ENCODE peak calls at places on chromosome 12, in four cellular contexts. O is HCT116, C is HepG2, X is K562. K is an unnamed sample.

GRCh38 chr12:3102721-3103410 is 25.7 kb downstream of the TSPAN9 start:
- DNase-seq in O (no peak), C (no peak), X (no peak), K (no peak)

GRCh38 chr12:49870501-49871262 is 27.8 kb upstream of the BCDIN3D start:
- DNase-seq in O (no peak), C (no peak), X (no peak), K (no peak)

GRCh38 chr12:57540998-57541397 is 6.0 kb downstream of the DCTN2 start:
- DNase-seq in O (no peak), C (no peak), X (no peak), K (no peak)

GRCh38 chr12:124567035-124567672 is at the start of gene NCOR2:
- DNase-seq in O (no peak), C (no peak), X (peak; percentile 85), K (no peak)

GRCh38 chr12:64085996-64086395 is 136.1 kb downstream of the KICS2 start:
- DNase-seq in O (no peak), C (no peak), X (no peak), K (no peak)

GRCh38 chr12:123621619-123622530 is 11.6 kb downstream of the EIF2B1 start:
- DNase-seq in O (no peak), C (no peak), X (no peak), K (no peak)

GRCh38 chr12:58833844-58834243 is 86.5 kb downstream of the LRIG3 start:
- DNase-seq in O (no peak), C (no peak), X (no peak), K (no peak)

GRCh38 chr12:121709478-121709890 is 3.1 kb upstream of the TMEM120B start:
- DNase-seq in O (peak; percentile 51), C (peak; percentile 54), X (no peak), K (no peak)

GRCh38 chr12:89704457-89704856 is 4.2 kb downstream of the ATP2B1 start:
- DNase-seq in O (no peak), C (no peak), X (no peak), K (no peak)

GRCh38 chr12:91172051-91172450 is 10.6 kb downstream of the DCN start:
- DNase-seq in O (no peak), C (no peak), X (no peak), K (no peak)

GRCh38 chr12:52691076-52691764 is 11.0 kb upstream of the KRT1 start:
- DNase-seq in O (no peak), C (no peak), X (peak; percentile 22), K (no peak)
- TF ChIP-seq SIN3A in O (no peak), C (no peak), X (no peak), K (no peak)

GRCh38 chr12:29561736-29562135 is 64.2 kb upstream of the OVCH1 start:
- DNase-seq in O (no peak), C (no peak), X (no peak), K (no peak)
- TF ChIP-seq POLR2AphosphoS5 in O (no peak), C (no peak), X (no peak), K (no peak)

GRCh38 chr12:28767836-28768348 is 381.2 kb upstream of the FAR2 start:
- DNase-seq in O (no peak), C (no peak), X (no peak), K (no peak)
- TF ChIP-seq TCF7L2 in O (no peak), C (no peak), X (no peak), K (no peak)

GRCh38 chr12:14422516-14423230 is 57.2 kb downstream of the ATF7IP start:
- DNase-seq in O (no peak), C (no peak), X (no peak), K (no peak)

GRCh38 chr12:14426792-14427191 is 61.3 kb downstream of the ATF7IP start:
- DNase-seq in O (no peak), C (no peak), X (no peak), K (no peak)

GRCh38 chr12:14430394-14430986 is 65.0 kb downstream of the ATF7IP start:
- DNase-seq in O (no peak), C (no peak), X (no peak), K (no peak)

DNA sequence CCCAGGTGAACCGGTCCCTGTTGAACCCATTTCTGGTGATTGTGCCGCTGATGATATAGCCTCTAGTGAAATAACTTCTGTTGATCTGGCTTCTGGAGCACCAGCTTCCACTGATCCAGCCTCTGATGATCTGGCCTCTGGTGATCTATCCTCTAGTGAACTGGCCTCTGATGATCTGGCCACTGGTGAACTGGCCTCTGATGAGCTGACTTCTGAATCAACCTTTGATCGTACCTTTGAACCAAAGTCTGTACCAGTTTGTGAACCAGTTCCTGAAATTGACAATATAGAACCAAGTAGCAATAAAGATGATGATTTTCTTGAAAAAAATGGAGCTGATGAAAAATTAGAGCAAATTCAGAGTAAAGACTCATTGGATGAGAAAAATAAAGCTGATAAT is 59.1 kb downstream of the ATF7IP start:
- DNase-seq in O (no peak), C (no peak), X (no peak), K (no peak)
- TF ChIP-seq SIN3A in O (no peak), C (no peak), X (no peak), K (no peak)

GRCh38 chr12:14695685-14696084 is 714 bp downstream of the GUCY2C start:
- DNase-seq in O (no peak), C (no peak), X (no peak), K (no peak)

GRCh38 chr12:14699923-14700322 is 3.5 kb upstream of the GUCY2C start:
- DNase-seq in O (no peak), C (no peak), X (no peak), K (no peak)

GRCh38 chr12:14700935-14701334 is 4.5 kb upstream of the GUCY2C start:
- DNase-seq in O (no peak), C (no peak), X (no peak), K (no peak)

GRCh38 chr12:14696265-14696741 is at the start of gene GUCY2C:
- DNase-seq in O (no peak), C (no peak), X (no peak), K (no peak)

DNA sequence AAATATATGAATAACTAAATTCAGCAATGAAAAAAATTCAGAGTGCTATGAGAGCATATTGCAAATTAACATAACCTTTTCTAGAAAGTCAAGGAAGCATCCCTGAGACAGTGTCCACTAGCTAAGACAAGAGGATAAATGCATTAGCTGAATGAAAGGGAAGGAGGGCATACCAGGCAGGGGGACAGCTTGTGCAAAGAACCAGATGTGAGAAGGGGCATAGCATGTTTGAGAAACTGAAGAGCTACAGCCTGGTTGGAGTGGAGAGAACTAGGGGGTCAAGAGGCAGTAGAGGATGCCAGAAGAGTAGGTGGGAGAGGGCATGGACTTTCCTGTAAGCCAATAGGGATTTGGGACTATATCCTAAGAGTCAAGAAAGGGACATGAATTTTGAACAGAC is 2.2 kb upstream of the GUCY2C start:
- DNase-seq in O (no peak), C (no peak), X (no peak), K (no peak)
- TF ChIP-seq POLR2AphosphoS5 in O (no peak), C (no peak), X (no peak), K (no peak)

GRCh38 chr12:130043685-130044421 is 118.4 kb upstream of the FZD10 start:
- DNase-seq in O (no peak), C (peak; percentile 56), X (no peak), K (no peak)
- TF ChIP-seq TCF7L2 in O (no peak), C (no peak), X (no peak), K (no peak)